ENCODE peak calls at places on chromosomes 2 and 18, in four cellular contexts. One of them, this sample, is unnamed.

GRCh38 chr2:217798743-217799552 is 203.8 kb downstream of the TNS1 start:
- DNase-seq in mammary epithelial cell: no peak
- DNase-seq in left ventricle myocardium inferior: peak; percentile 18
- DNase-seq in H1: peak; percentile 26
- DNase-seq in this sample: no peak

GRCh38 chr2:222295368-222296041 is 3.3 kb downstream of the PAX3 start:
- DNase-seq in mammary epithelial cell: no peak
- DNase-seq in left ventricle myocardium inferior: no peak
- DNase-seq in H1: peak; percentile 63
- DNase-seq in this sample: no peak

GRCh38 chr18:76823574-76823973 is 1.2 kb downstream of the ZNF236 start:
- DNase-seq in mammary epithelial cell: no peak
- DNase-seq in left ventricle myocardium inferior: peak; percentile 37
- DNase-seq in H1: peak; percentile 66
- DNase-seq in this sample: no peak

GRCh38 chr2:208406474-208407451 is at the start of gene PTH2R:
- DNase-seq in mammary epithelial cell: no peak
- DNase-seq in left ventricle myocardium inferior: no peak
- DNase-seq in H1: peak; percentile 65
- DNase-seq in this sample: no peak

GRCh38 chr18:35289293-35290069 is 548 bp downstream of the ZSCAN30 start:
- DNase-seq in mammary epithelial cell: peak; percentile 2
- DNase-seq in left ventricle myocardium inferior: no peak
- DNase-seq in H1: peak; percentile 50
- DNase-seq in this sample: peak; percentile 8

GRCh38 chr18:3725100-3725499 is 275.1 kb downstream of the TGIF1 start:
- DNase-seq in mammary epithelial cell: no peak
- DNase-seq in left ventricle myocardium inferior: no peak
- DNase-seq in H1: no peak
- DNase-seq in this sample: no peak

GRCh38 chr2:235113854-235114253 is 162.0 kb downstream of the SH3BP4 start:
- DNase-seq in mammary epithelial cell: no peak
- DNase-seq in left ventricle myocardium inferior: no peak
- DNase-seq in H1: peak; percentile 68
- DNase-seq in this sample: no peak

GRCh38 chr2:7570247-7570646 is 653.0 kb downstream of the RNF144A start:
- DNase-seq in mammary epithelial cell: no peak
- DNase-seq in left ventricle myocardium inferior: no peak
- DNase-seq in H1: no peak
- DNase-seq in this sample: no peak

GRCh38 chr2:16438571-16439294 is 226.9 kb downstream of the CYRIA start:
- DNase-seq in mammary epithelial cell: no peak
- DNase-seq in left ventricle myocardium inferior: no peak
- DNase-seq in H1: no peak
- DNase-seq in this sample: no peak

GRCh38 chr18:45774065-45774521 is 50.1 kb downstream of the SLC14A1 start:
- DNase-seq in mammary epithelial cell: peak; percentile 97
- DNase-seq in left ventricle myocardium inferior: no peak
- DNase-seq in H1: no peak
- DNase-seq in this sample: peak; percentile 32

GRCh38 chr2:23385351-23385747 is 370 bp downstream of the KLHL29 start:
- DNase-seq in mammary epithelial cell: peak; percentile 55
- DNase-seq in left ventricle myocardium inferior: peak; percentile 36
- DNase-seq in H1: peak; percentile 69
- DNase-seq in this sample: peak; percentile 52

GRCh38 chr2:33225350-33225749 is 251.1 kb upstream of the RASGRP3 start:
- DNase-seq in mammary epithelial cell: no peak
- DNase-seq in left ventricle myocardium inferior: no peak
- DNase-seq in H1: no peak
- DNase-seq in this sample: no peak

GRCh38 chr2:9556121-9556869 is 665 bp upstream of the ADAM17 start:
- DNase-seq in mammary epithelial cell: peak; percentile 37
- DNase-seq in left ventricle myocardium inferior: no peak
- DNase-seq in H1: no peak
- DNase-seq in this sample: peak; percentile 14

GRCh38 chr2:154697422-154698237 is 865 bp upstream of the KCNJ3 start:
- DNase-seq in mammary epithelial cell: no peak
- DNase-seq in left ventricle myocardium inferior: no peak
- DNase-seq in H1: peak; percentile 76
- DNase-seq in this sample: no peak

GRCh38 chr18:6414723-6415362 is at the start of gene L3MBTL4:
- DNase-seq in mammary epithelial cell: peak; percentile 21
- DNase-seq in left ventricle myocardium inferior: peak; percentile 16
- DNase-seq in H1: peak; percentile 72
- DNase-seq in this sample: peak; percentile 13

GRCh38 chr18:57864615-57865121 is 61.6 kb upstream of the ATP8B1 start:
- DNase-seq in mammary epithelial cell: peak; percentile 65
- DNase-seq in left ventricle myocardium inferior: no peak
- DNase-seq in H1: no peak
- DNase-seq in this sample: peak; percentile 3

GRCh38 chr2:69665152-69665551 is 21.6 kb upstream of the AAK1 start:
- DNase-seq in mammary epithelial cell: no peak
- DNase-seq in left ventricle myocardium inferior: no peak
- DNase-seq in H1: no peak
- DNase-seq in this sample: no peak

GRCh38 chr2:170770304-170771048 is at the start of gene ERICH2:
- DNase-seq in mammary epithelial cell: peak; percentile 84
- DNase-seq in left ventricle myocardium inferior: peak; percentile 79
- DNase-seq in H1: peak; percentile 82
- DNase-seq in this sample: peak; percentile 92

GRCh38 chr2:240917684-240918257 is 11.6 kb downstream of the CROCC2 start:
- DNase-seq in mammary epithelial cell: no peak
- DNase-seq in left ventricle myocardium inferior: peak; percentile 13
- DNase-seq in H1: peak; percentile 45
- DNase-seq in this sample: no peak

GRCh38 chr2:95348609-95349567 is 51.7 kb downstream of the KCNIP3 start:
- DNase-seq in mammary epithelial cell: no peak
- DNase-seq in left ventricle myocardium inferior: peak; percentile 36
- DNase-seq in H1: peak; percentile 36
- DNase-seq in this sample: no peak

GRCh38 chr2:10048501-10049171 is 5.3 kb downstream of the KLF11 start:
- DNase-seq in mammary epithelial cell: peak; percentile 32
- DNase-seq in left ventricle myocardium inferior: no peak
- DNase-seq in H1: no peak
- DNase-seq in this sample: peak; percentile 36

GRCh38 chr2:72326759-72327158 is 179.1 kb upstream of the CYP26B1 start:
- DNase-seq in mammary epithelial cell: peak; percentile 25
- DNase-seq in left ventricle myocardium inferior: no peak
- DNase-seq in H1: no peak
- DNase-seq in this sample: no peak

GRCh38 chr2:222518570-222519381 is 94.4 kb downstream of the SGPP2 start:
- DNase-seq in mammary epithelial cell: peak; percentile 94
- DNase-seq in left ventricle myocardium inferior: no peak
- DNase-seq in H1: no peak
- DNase-seq in this sample: peak; percentile 87

GRCh38 chr2:241873081-241873802 is 3.7 kb downstream of the RTP5 start:
- DNase-seq in mammary epithelial cell: no peak
- DNase-seq in left ventricle myocardium inferior: no peak
- DNase-seq in H1: no peak
- DNase-seq in this sample: no peak

GRCh38 chr2:171411214-171411613 is 22.6 kb downstream of the METTL8 start:
- DNase-seq in mammary epithelial cell: no peak
- DNase-seq in left ventricle myocardium inferior: no peak
- DNase-seq in H1: no peak
- DNase-seq in this sample: no peak

GRCh38 chr18:54776282-54776977 is 51.8 kb upstream of the RAB27B start:
- DNase-seq in mammary epithelial cell: peak; percentile 99
- DNase-seq in left ventricle myocardium inferior: no peak
- DNase-seq in H1: no peak
- DNase-seq in this sample: peak; percentile 83

GRCh38 chr2:42171396-42171971 is 2.3 kb downstream of the EML4 start:
- DNase-seq in mammary epithelial cell: no peak
- DNase-seq in left ventricle myocardium inferior: no peak
- DNase-seq in H1: no peak
- DNase-seq in this sample: no peak

GRCh38 chr2:201517094-201517493 is 65.6 kb downstream of the STRADB start:
- DNase-seq in mammary epithelial cell: peak; percentile 1
- DNase-seq in left ventricle myocardium inferior: no peak
- DNase-seq in H1: no peak
- DNase-seq in this sample: no peak

GRCh38 chr2:202564226-202564625 is 70.5 kb upstream of the FAM117B start:
- DNase-seq in mammary epithelial cell: no peak
- DNase-seq in left ventricle myocardium inferior: no peak
- DNase-seq in H1: no peak
- DNase-seq in this sample: no peak

GRCh38 chr2:179793238-179793637 is 68.2 kb downstream of the ZNF385B start:
- DNase-seq in mammary epithelial cell: no peak
- DNase-seq in left ventricle myocardium inferior: no peak
- DNase-seq in H1: no peak
- DNase-seq in this sample: no peak

GRCh38 chr18:8561123-8561905 is 47.9 kb upstream of the RAB12 start:
- DNase-seq in mammary epithelial cell: no peak
- DNase-seq in left ventricle myocardium inferior: peak; percentile 76
- DNase-seq in H1: no peak
- DNase-seq in this sample: no peak

GRCh38 chr2:226609361-226609760 is 190.3 kb downstream of the IRS1 start:
- DNase-seq in mammary epithelial cell: peak; percentile 55
- DNase-seq in left ventricle myocardium inferior: no peak
- DNase-seq in H1: no peak
- DNase-seq in this sample: no peak

GRCh38 chr18:45825258-45825744 is at the start of gene SIGLEC15:
- DNase-seq in mammary epithelial cell: no peak
- DNase-seq in left ventricle myocardium inferior: no peak
- DNase-seq in H1: no peak
- DNase-seq in this sample: no peak

GRCh38 chr2:208103616-208104015 is 20.7 kb downstream of the CRYGD start:
- DNase-seq in mammary epithelial cell: no peak
- DNase-seq in left ventricle myocardium inferior: no peak
- DNase-seq in H1: no peak
- DNase-seq in this sample: no peak

GRCh38 chr18:12282436-12283039 is 25.5 kb upstream of the TUBB6 start:
- DNase-seq in mammary epithelial cell: peak; percentile 92
- DNase-seq in left ventricle myocardium inferior: no peak
- DNase-seq in H1: no peak
- DNase-seq in this sample: peak; percentile 69

GRCh38 chr2:240921319-240922233 is 15.4 kb downstream of the CROCC2 start:
- DNase-seq in mammary epithelial cell: peak; percentile 80
- DNase-seq in left ventricle myocardium inferior: peak; percentile 49
- DNase-seq in H1: peak; percentile 42
- DNase-seq in this sample: peak; percentile 78

DNA sequence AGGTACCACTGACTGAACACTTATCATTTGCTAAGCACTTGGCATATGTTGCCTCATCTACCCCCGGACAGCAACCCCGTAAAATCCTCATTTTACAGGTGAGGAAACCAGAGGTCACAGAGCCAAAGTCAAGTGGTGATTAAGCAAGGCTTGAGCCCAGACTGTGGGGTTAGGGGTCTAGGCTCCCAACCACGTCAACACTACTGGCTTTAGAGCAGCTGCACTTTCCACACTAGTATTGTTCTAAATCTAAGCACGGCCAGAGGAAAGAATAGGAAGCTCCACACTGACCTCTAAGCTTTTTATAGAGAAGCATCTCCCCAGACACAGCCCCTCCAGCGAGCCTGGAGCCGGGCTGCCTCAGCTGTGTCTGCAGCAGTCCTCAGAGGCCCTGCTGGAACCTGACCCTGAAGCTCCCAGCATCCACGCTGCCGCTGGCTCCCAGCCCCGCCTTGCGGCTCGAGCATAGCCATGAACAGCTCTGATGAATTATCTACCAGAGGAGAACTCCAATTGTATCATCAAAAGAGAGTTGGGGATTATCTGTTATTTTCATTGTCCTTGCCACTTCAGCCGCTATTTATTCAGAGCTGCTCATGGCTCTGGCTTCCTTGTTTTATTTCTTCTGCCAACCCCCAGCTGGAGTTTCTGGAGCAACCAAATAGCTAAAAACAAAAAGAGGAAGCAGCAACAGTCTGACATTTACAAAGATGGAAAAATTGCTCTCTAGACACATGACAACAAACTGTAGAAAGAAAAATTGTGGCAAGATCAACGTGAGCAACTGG is 62.2 kb upstream of the RTN4 start:
- DNase-seq in mammary epithelial cell: no peak
- DNase-seq in left ventricle myocardium inferior: peak; percentile 86
- DNase-seq in H1: no peak
- DNase-seq in this sample: no peak
- TF ChIP-seq CTCF in mammary epithelial cell: no peak
- TF ChIP-seq CTCF in left ventricle myocardium inferior: no peak
- TF ChIP-seq CTCF in H1: no peak
- TF ChIP-seq CTCF in this sample: no peak

DNA sequence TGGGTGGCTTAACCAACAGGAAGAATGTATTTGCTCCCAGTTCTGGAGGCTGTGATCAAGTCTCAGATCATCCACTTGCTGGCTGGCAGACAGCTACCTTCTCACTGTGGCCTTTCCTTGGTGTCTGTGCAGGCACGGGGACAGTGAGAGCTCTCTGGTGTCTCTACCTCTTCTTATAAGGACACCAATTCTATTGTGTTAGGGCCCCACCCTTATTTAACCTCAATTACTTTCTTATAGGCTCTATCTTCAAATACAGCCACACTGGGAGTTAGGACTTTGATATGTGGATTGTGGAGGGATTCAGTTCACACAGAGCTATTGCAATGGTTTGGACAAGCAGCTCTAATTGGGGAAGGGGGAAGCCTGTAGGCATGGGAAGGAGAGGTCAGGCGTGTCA is 25.3 kb upstream of the IL1RN start:
- DNase-seq in mammary epithelial cell: no peak
- DNase-seq in left ventricle myocardium inferior: no peak
- DNase-seq in H1: no peak
- DNase-seq in this sample: no peak
- H3K27ac ChIP-seq in mammary epithelial cell: no peak overlapping the region
- H3K27ac ChIP-seq in left ventricle myocardium inferior: no peak overlapping the region
- H3K27ac ChIP-seq in H1: no peak overlapping the region
- H3K27ac ChIP-seq in this sample: no peak overlapping the region

GRCh38 chr18:63511285-63511684 is 30.9 kb upstream of the SERPINB12 start:
- DNase-seq in mammary epithelial cell: no peak
- DNase-seq in left ventricle myocardium inferior: no peak
- DNase-seq in H1: peak; percentile 68
- DNase-seq in this sample: peak; percentile 28
- TF ChIP-seq CTCF in mammary epithelial cell: peak; percentile 84
- TF ChIP-seq CTCF in left ventricle myocardium inferior: peak; percentile 62
- TF ChIP-seq CTCF in H1: no peak
- TF ChIP-seq CTCF in this sample: peak; percentile 69

DNA sequence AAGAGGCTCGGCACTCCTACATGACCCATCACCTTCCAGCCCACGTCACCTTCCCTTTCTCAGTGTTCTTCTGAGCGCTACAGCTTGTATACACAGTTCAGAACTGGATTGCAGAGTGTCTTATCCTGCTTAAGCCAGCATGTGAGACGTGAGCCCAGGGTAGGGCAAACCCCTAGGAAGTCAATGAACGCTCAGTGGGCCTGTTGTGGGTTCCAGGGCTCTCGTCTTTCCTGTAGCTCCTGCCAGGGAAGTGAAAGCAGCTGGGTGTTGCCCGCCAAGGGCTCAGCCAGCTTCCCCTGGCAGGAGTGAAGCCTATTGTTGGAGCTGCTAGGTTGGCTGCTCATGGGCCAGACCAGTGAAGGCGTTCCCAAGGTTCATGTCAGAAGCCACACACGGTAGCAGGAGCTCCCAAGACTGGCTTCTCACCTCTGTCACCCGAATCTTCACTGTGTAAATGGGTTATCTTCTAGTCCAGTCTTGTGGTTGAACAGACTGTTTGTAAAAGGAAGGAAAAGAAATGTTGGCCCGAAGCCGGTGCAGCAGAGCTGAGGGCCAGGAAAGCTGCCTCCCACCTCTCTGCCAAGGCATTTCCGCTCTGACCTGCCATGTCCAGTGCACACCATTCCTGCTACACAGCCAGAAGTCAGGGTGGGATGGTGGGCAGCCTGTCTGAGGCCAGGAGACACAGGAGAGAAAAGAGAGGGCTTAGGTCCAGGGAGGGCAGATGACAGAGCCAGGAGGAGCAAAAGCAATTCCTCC is 69.6 kb upstream of the RMDN2 start:
- DNase-seq in mammary epithelial cell: no peak
- DNase-seq in left ventricle myocardium inferior: peak; percentile 48
- DNase-seq in H1: no peak
- DNase-seq in this sample: no peak
- H3K27ac ChIP-seq in mammary epithelial cell: no peak overlapping the region
- H3K27ac ChIP-seq in left ventricle myocardium inferior: peak overlapping the region; percentile 85
- H3K27ac ChIP-seq in H1: no peak overlapping the region
- H3K27ac ChIP-seq in this sample: no peak overlapping the region